ENCODE peak calls at places on chromosomes 12 and 14, in nine cellular contexts. Y is cardiac muscle cell; F is A172; S is dermis blood vessel endothelial cell; L is WTC11; E is LoVo; J is T-helper 17 cell; B is stimulated activated CD4-positive, alpha-beta T cell treated with anti-CD3 and anti-CD28 coated beads, TNF-alpha, amount 100 ng/mL, for 24 hours; D is retina. N is an unnamed sample.

GRCh38 chr12:49671051-49671765 is 36.0 kb downstream of the FMNL3 start:
- DNase-seq in D (no peak), J (peak), B (no peak), L (no peak), S (peak), E (no peak), Y (no peak), F (no peak), N (peak)

GRCh38 chr12:23648546-23648945 is 300.9 kb downstream of the SOX5 start:
- DNase-seq in E (no peak), L (no peak), B (no peak), J (no peak), D (no peak), F (no peak), S (no peak), Y (no peak), N (no peak)

GRCh38 chr12:44618960-44619359 is 257.2 kb downstream of the NELL2 start:
- DNase-seq in B (no peak), F (no peak), J (no peak), S (no peak), E (no peak), Y (no peak), D (no peak), L (no peak), N (no peak)

GRCh38 chr12:3132636-3133409 is 55.6 kb downstream of the TSPAN9 start:
- DNase-seq in F (no peak), L (peak), S (peak), D (no peak), E (no peak), J (no peak), B (no peak), Y (peak), N (no peak)

GRCh38 chr14:70753518-70753953 is 55.8 kb downstream of the MAP3K9 start:
- DNase-seq in E (peak), J (no peak), Y (no peak), L (no peak), F (no peak), S (no peak), D (no peak), B (no peak), N (no peak)

GRCh38 chr14:105329411-105330200 is 15.1 kb downstream of the PACS2 start:
- DNase-seq in D (no peak), Y (no peak), E (no peak), L (no peak), J (no peak), S (no peak), F (no peak), B (no peak), N (no peak)

GRCh38 chr12:71878208-71878607 is 38.6 kb downstream of the TBC1D15 start:
- DNase-seq in B (no peak), F (no peak), S (no peak), J (no peak), E (no peak), Y (no peak), L (no peak), D (no peak), N (no peak)

GRCh38 chr12:67893003-67893402 is 96.2 kb upstream of the IFNG-AS1 start:
- DNase-seq in B (no peak), D (no peak), L (no peak), Y (no peak), S (no peak), F (no peak), J (no peak), E (no peak), N (no peak)

GRCh38 chr12:1204581-1205121 is 213.6 kb downstream of the ERC1 start:
- DNase-seq in Y (peak), B (no peak), F (no peak), D (no peak), S (peak), E (peak), J (no peak), L (no peak), N (peak)

GRCh38 chr14:103121846-103122577 is 1.2 kb upstream of the TNFAIP2 start:
- DNase-seq in S (peak), Y (peak), L (no peak), F (peak), J (no peak), E (no peak), B (no peak), D (peak), N (peak)

GRCh38 chr14:41749425-41749824 is 142.7 kb downstream of the LRFN5 start:
- DNase-seq in J (no peak), D (no peak), L (no peak), Y (peak), B (no peak), E (peak), F (peak), S (no peak), N (no peak)

GRCh38 chr14:50955373-50956043 is 11.2 kb upstream of the PYGL start:
- DNase-seq in J (no peak), E (peak), L (peak), D (peak), Y (peak), B (no peak), F (peak), S (peak), N (peak)

GRCh38 chr14:95075789-95076188 is 81.5 kb downstream of the DICER1 start:
- DNase-seq in Y (no peak), L (no peak), S (no peak), B (no peak), D (no peak), J (no peak), E (no peak), F (no peak), N (no peak)

GRCh38 chr14:92747701-92748258 is 647 bp downstream of the LGMN start:
- DNase-seq in S (peak), F (no peak), J (no peak), D (no peak), B (no peak), Y (no peak), L (no peak), E (peak), N (no peak)

GRCh38 chr14:71220462-71220861 is 313.2 kb downstream of the PCNX1 start:
- DNase-seq in B (no peak), F (no peak), S (no peak), L (no peak), E (no peak), Y (no peak), J (no peak), D (no peak), N (no peak)

GRCh38 chr12:132606927-132607326 is 3.5 kb downstream of the LRCOL1 start:
- DNase-seq in E (no peak), Y (no peak), S (no peak), L (no peak), D (no peak), J (no peak), B (no peak), F (no peak), N (no peak)

GRCh38 chr12:132475304-132476037 is 14.5 kb upstream of the FBRSL1 start:
- DNase-seq in E (peak), L (no peak), D (no peak), J (no peak), Y (no peak), B (no peak), F (no peak), S (no peak), N (no peak)

GRCh38 chr12:37720846-37721245 is 595.7 kb upstream of the ALG10B start:
- DNase-seq in J (no peak), F (no peak), E (no peak), D (no peak), S (no peak), B (no peak), L (no peak), Y (no peak), N (no peak)

GRCh38 chr14:42222924-42223471 is 616.3 kb downstream of the LRFN5 start:
- DNase-seq in E (no peak), S (no peak), Y (peak), B (no peak), L (no peak), D (peak), J (no peak), F (peak), N (no peak)

GRCh38 chr14:65792208-65792905 is 379.8 kb downstream of the FUT8 start:
- DNase-seq in L (no peak), S (no peak), D (no peak), E (peak), F (peak), J (no peak), Y (no peak), B (no peak), N (no peak)